ENCODE peak calls at places on chromosomes 5 and 9, in ten cellular contexts. K is endothelial cell; T is CMK; J is mesendoderm; B is GM19239; N is GM18507; O is nephron progenitor cell; V is amniotic epithelial cell; A is effector memory CD8-positive, alpha-beta T cell; U is vagina. G is an unnamed sample.

GRCh38 chr5:125272364-125272763 is 525.9 kb upstream of the ZNF608 start:
- DNase-seq in K (no peak), T (no peak), J (no peak), B (no peak), N (no peak), O (no peak), V (no peak), A (no peak), U (no peak), G (no peak)

GRCh38 chr5:56588636-56589485 is 226.5 kb upstream of the MAP3K1 start:
- DNase-seq in K (peak), T (no peak), J (peak), B (peak), N (peak), O (peak), V (no peak), A (peak), U (no peak), G (no peak)

GRCh38 chr5:111583761-111584203 is 71.4 kb upstream of the STARD4 start:
- DNase-seq in K (no peak), T (no peak), J (no peak), B (no peak), N (no peak), O (no peak), V (peak), A (no peak), U (no peak), G (no peak)

GRCh38 chr9:21443849-21444625 is 3.8 kb downstream of the IFNA1 start:
- DNase-seq in K (no peak), T (no peak), J (no peak), B (peak), N (peak), O (no peak), V (no peak), A (peak), U (no peak), G (no peak)

GRCh38 chr5:55426455-55426854 is 108.3 kb downstream of the PLPP1 start:
- DNase-seq in K (no peak), T (no peak), J (no peak), B (no peak), N (no peak), O (no peak), V (no peak), A (no peak), U (no peak), G (no peak)

GRCh38 chr9:112754578-112754977 is 4.0 kb downstream of the SNX30 start:
- DNase-seq in K (no peak), T (no peak), J (peak), B (no peak), N (peak), O (no peak), V (no peak), A (peak), U (no peak), G (no peak)

GRCh38 chr9:6351757-6352156 is 23.6 kb downstream of the TPD52L3 start:
- DNase-seq in K (no peak), T (no peak), J (peak), B (no peak), N (no peak), O (peak), V (no peak), A (no peak), U (no peak), G (no peak)

GRCh38 chr9:38057416-38058195 is 11.4 kb downstream of the SHB start:
- DNase-seq in K (no peak), T (no peak), J (peak), B (no peak), N (no peak), O (no peak), V (peak), A (no peak), U (no peak), G (no peak)

GRCh38 chr5:73901455-73901854 is 275.5 kb downstream of the ARHGEF28 start:
- DNase-seq in K (no peak), T (no peak), J (peak), B (no peak), N (no peak), O (no peak), V (no peak), A (no peak), U (no peak), G (peak)

GRCh38 chr5:9829621-9830020 is 199.5 kb upstream of the TAS2R1 start:
- DNase-seq in K (no peak), T (no peak), J (peak), B (no peak), N (no peak), O (no peak), V (no peak), A (no peak), U (no peak), G (no peak)